ENCODE peak calls at places on chromosome 7, in eight cellular contexts. A, W, Q, R, Z, H, I and E are unnamed samples.

GRCh38 chr7:122302826-122303521 is 1.6 kb downstream of the FEZF1 start:
- DNase-seq in W (no peak), A (no peak), Q (no peak), R (no peak), I (no peak), Z (no peak), H (no peak), E (no peak)

GRCh38 chr7:155269766-155270585 is 27.7 kb upstream of the INSIG1 start:
- DNase-seq in I (no peak), Q (peak), H (no peak), Z (no peak), A (peak), W (no peak), R (no peak), E (no peak)

GRCh38 chr7:87599336-87599735 is 1.3 kb downstream of the ABCB1 start:
- DNase-seq in Z (no peak), A (no peak), W (no peak), R (no peak), I (no peak), H (no peak), Q (no peak), E (no peak)

GRCh38 chr7:73707045-73707631 is 12.3 kb downstream of the STX1A start:
- DNase-seq in Q (no peak), W (no peak), R (peak), I (peak), Z (no peak), A (peak), H (peak), E (no peak)

GRCh38 chr7:143279186-143280098 is 5.3 kb upstream of the TMEM139 start:
- DNase-seq in H (no peak), A (peak), R (no peak), Z (no peak), I (peak), W (no peak), Q (peak), E (peak)

GRCh38 chr7:155244675-155245074 is 53.0 kb upstream of the INSIG1 start:
- DNase-seq in I (no peak), R (no peak), H (no peak), Q (no peak), W (no peak), A (no peak), Z (no peak), E (no peak)

GRCh38 chr7:2529161-2530075 is 9.8 kb downstream of the LFNG start:
- DNase-seq in I (no peak), H (peak), Z (no peak), W (no peak), R (no peak), A (no peak), Q (peak), E (no peak)

GRCh38 chr7:106588576-106589494 is 72.1 kb downstream of the CCDC71L start:
- DNase-seq in I (no peak), H (no peak), R (no peak), W (no peak), Z (no peak), Q (no peak), A (no peak), E (no peak)

GRCh38 chr7:154640266-154640865 is 362.6 kb downstream of the PAXIP1 start:
- DNase-seq in A (no peak), Q (no peak), I (no peak), R (no peak), Z (no peak), W (no peak), H (no peak), E (no peak)

GRCh38 chr7:35035511-35035921 is 1.8 kb downstream of the DPY19L1 start:
- DNase-seq in A (peak), Q (peak), H (no peak), W (no peak), R (no peak), I (peak), Z (no peak), E (no peak)

GRCh38 chr7:46186131-46186530 is 265.1 kb upstream of the IGFBP3 start:
- DNase-seq in A (no peak), H (no peak), I (no peak), R (no peak), W (no peak), Q (no peak), Z (no peak), E (no peak)

GRCh38 chr7:137625197-137625596 is 221.6 kb downstream of the DGKI start:
- DNase-seq in Q (peak), R (no peak), I (no peak), A (peak), Z (no peak), H (no peak), W (no peak), E (no peak)
- TF ChIP-seq CTCF in Q (peak), R (no peak), I (no peak), A (peak), Z (no peak), H (no peak), W (no peak), E (no peak)

GRCh38 chr7:135817576-135817975 is 69.0 kb upstream of the FAM180A start:
- DNase-seq in Q (no peak), R (no peak), A (no peak), W (no peak), Z (no peak), H (no peak), I (no peak), E (no peak)
- TF ChIP-seq CTCF in Q (no peak), R (no peak), A (no peak), W (no peak), Z (no peak), H (no peak), I (no peak), E (no peak)

GRCh38 chr7:102297487-102298218 is 11.0 kb downstream of the SH2B2 start:
- DNase-seq in Z (no peak), A (no peak), H (no peak), Q (no peak), R (no peak), W (no peak), I (no peak), E (no peak)

GRCh38 chr7:102303669-102304422 is 17.2 kb downstream of the SH2B2 start:
- DNase-seq in I (no peak), H (no peak), Q (no peak), Z (no peak), A (no peak), W (no peak), R (no peak), E (no peak)

GRCh38 chr7:102304668-102305067 is 18.0 kb downstream of the SH2B2 start:
- DNase-seq in Q (no peak), H (no peak), R (no peak), I (no peak), W (no peak), Z (no peak), A (no peak), E (no peak)

GRCh38 chr7:102302025-102302424 is 15.4 kb downstream of the SH2B2 start:
- DNase-seq in Z (no peak), W (no peak), A (no peak), Q (no peak), R (peak), I (no peak), H (no peak), E (no peak)

DNA sequence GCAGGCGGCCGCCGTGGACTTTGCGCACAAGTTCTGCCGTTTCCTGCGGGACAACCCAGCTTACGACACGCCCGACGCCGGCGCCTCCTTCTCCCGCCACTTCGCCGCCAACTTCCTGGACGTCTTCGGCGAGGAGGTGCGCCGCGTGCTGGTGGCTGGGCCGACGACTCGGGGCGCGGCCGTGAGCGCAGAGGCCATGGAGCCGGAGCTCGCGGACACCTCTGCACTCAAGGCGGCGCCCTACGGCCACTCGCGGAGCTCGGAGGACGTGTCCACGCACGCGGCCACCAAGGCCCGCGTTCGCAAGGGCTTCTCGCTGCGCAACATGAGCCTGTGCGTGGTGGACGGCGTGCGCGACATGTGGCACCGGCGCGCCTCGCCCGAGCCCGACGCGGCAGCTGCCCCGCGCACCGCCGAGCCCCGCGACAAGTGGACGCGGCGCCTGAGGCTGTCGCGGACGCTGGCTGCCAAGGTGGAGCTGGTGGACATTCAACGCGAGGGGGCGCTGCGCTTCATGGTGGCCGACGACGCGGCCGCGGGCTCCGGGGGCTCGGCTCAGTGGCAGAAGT is 14.1 kb downstream of the SH2B2 start:
- DNase-seq in H (no peak), Z (no peak), R (peak), Q (no peak), W (no peak), A (no peak), I (no peak), E (no peak)
- TF ChIP-seq CTCF in H (no peak), Z (no peak), R (peak), Q (no peak), W (no peak), A (peak), I (peak), E (peak)

GRCh38 chr7:148151778-148152177 is 438.8 kb upstream of the C7orf33 start:
- DNase-seq in Q (no peak), R (no peak), W (no peak), I (no peak), Z (no peak), H (no peak), A (no peak), E (no peak)
- TF ChIP-seq CTCF in Q (no peak), R (no peak), W (no peak), I (no peak), Z (no peak), H (no peak), A (no peak), E (no peak)

GRCh38 chr7:11835260-11835659 is 3.3 kb upstream of the THSD7A start:
- DNase-seq in H (no peak), A (no peak), Q (peak), Z (no peak), R (no peak), W (no peak), I (peak), E (no peak)
- TF ChIP-seq CTCF in H (no peak), A (peak), Q (peak), Z (no peak), R (peak), W (peak), I (peak), E (peak)

DNA sequence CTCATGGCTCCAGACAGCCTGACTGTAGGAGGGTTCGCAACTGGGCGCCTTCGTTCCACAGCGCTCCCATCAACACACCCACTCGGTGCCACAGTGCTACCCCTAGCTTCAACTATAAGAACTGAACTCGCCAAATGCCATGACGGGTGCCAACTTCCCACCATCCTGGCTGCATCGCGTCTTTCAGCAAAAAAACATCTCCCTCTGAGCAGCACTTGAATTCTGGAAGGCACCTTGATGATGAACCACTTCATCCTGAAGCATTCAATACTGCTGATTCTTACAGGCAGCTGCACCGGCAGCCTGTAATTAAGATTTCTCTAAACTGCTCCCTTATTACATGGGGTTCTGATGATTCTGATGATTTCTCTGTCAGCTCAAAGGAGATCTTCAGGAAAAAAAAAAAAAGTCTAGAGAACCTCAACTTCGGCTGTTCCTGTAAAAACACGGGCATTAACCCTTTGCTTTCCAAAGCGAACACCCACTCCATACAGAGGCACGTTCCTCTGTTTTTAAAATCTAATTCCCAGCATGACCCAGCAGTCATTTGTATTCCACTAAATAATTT is 1.2 kb downstream of the CYTH3 start:
- DNase-seq in R (peak), H (peak), Z (peak), W (no peak), I (peak), Q (peak), A (no peak), E (no peak)
- TF ChIP-seq CTCF in R (peak), H (no peak), Z (no peak), W (peak), I (peak), Q (peak), A (peak), E (peak)

GRCh38 chr7:159141159-159141558 is 3.5 kb downstream of the VIPR2 start:
- DNase-seq in H (peak), A (no peak), I (no peak), W (no peak), R (no peak), Q (no peak), Z (peak), E (no peak)

GRCh38 chr7:159141660-159142059 is 3.0 kb downstream of the VIPR2 start:
- DNase-seq in A (no peak), H (peak), Z (peak), W (no peak), Q (no peak), I (no peak), R (no peak), E (no peak)

GRCh38 chr7:159139202-159139601 is 5.5 kb downstream of the VIPR2 start:
- DNase-seq in H (peak), Z (peak), W (no peak), R (no peak), I (no peak), Q (no peak), A (no peak), E (no peak)

GRCh38 chr7:159139639-159140038 is 5.0 kb downstream of the VIPR2 start:
- DNase-seq in I (no peak), H (peak), R (no peak), A (no peak), Q (no peak), W (no peak), Z (peak), E (no peak)

DNA sequence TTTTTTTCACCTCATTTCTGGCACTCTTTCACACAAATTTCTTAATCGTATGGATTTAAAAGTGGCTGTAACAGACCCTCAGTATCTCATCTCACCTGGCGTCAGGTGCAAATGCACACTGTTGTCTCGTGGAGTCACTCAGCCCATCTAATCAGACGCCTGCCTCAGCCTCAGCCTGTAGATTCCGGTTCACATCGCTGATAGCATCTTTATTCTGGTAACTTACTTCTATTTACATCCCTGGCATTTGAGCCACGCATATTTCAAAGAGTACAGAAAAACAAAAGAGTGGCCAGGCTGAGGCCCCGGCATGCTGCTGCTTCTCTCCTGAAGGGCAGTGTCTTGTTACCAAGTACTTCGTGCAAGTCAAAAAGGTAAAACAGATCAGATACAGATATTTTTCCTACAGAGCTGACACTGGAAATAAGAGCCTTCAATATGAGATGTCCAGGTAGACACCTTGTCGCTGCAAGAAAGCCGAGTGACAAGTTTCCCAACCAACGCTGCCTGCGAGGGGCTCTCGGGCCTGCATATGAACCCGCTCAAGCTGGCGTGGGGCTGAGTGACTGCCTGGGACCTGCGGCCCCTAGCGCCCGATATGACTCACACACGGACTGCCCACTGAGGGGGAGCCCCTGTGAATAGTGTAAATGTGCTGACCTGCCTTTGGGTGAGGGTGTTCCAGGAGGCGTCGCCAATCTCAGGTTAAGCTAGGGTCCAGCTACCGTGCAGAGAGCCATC is 4.3 kb downstream of the VIPR2 start:
- DNase-seq in Q (no peak), R (no peak), Z (peak), H (peak), I (no peak), A (no peak), W (no peak), E (no peak)
- TF ChIP-seq CTCF in Q (no peak), R (no peak), Z (no peak), H (no peak), I (no peak), A (no peak), W (no peak), E (no peak)